ENCODE peak calls at places on chromosomes 1 and 21, in ten cellular contexts. V is left ventricle myocardium inferior, W is kidney tubule cell, A is neural crest cell, L is iPS-NIHi11, Q is NCI-H2081, K is anterior cingulate cortex, I is AG10803, D is hippocampal formation, B is M059J. M is an unnamed sample.

GRCh38 chr1:118266436-118266835 is 81.4 kb upstream of the SPAG17 start:
- DNase-seq in V (no peak), W (peak), A (no peak), L (no peak), Q (no peak), K (no peak), I (peak), D (no peak), B (peak), M (no peak)

GRCh38 chr1:35726814-35727433 is 8.2 kb upstream of the C1orf216 start:
- DNase-seq in V (peak), W (peak), A (peak), L (peak), Q (peak), K (peak), I (peak), D (peak), B (peak), M (peak)

GRCh38 chr1:83761084-83761760 is 237.7 kb downstream of the TTLL7 start:
- DNase-seq in V (no peak), W (no peak), A (no peak), L (no peak), Q (peak), K (no peak), I (no peak), D (no peak), B (no peak), M (no peak)

GRCh38 chr1:93448292-93448982 is 519 bp downstream of the FNBP1L start:
- DNase-seq in V (peak), W (peak), A (peak), L (peak), Q (peak), K (no peak), I (no peak), D (no peak), B (peak), M (peak)

GRCh38 chr1:182071924-182072323 is 10.4 kb upstream of the ZNF648 start:
- DNase-seq in V (no peak), W (no peak), A (no peak), L (no peak), Q (no peak), K (no peak), I (no peak), D (no peak), B (no peak), M (no peak)

GRCh38 chr1:220487297-220487820 is 40.6 kb upstream of the MARK1 start:
- DNase-seq in V (no peak), W (peak), A (peak), L (peak), Q (peak), K (no peak), I (peak), D (no peak), B (peak), M (peak)

GRCh38 chr1:115677570-115677969 is 35.8 kb downstream of the VANGL1 start:
- DNase-seq in V (no peak), W (no peak), A (no peak), L (peak), Q (no peak), K (no peak), I (no peak), D (no peak), B (no peak), M (no peak)

GRCh38 chr1:220748091-220748934 is at the start of gene MTARC2:
- DNase-seq in V (peak), W (peak), A (peak), L (peak), Q (peak), K (peak), I (peak), D (peak), B (peak), M (peak)

GRCh38 chr1:3463891-3464648 is 9.6 kb downstream of the ARHGEF16 start:
- DNase-seq in V (peak), W (no peak), A (no peak), L (peak), Q (no peak), K (no peak), I (no peak), D (no peak), B (no peak), M (no peak)

GRCh38 chr21:39452207-39452964 is 616 bp downstream of the SH3BGR start:
- DNase-seq in V (no peak), W (peak), A (no peak), L (no peak), Q (no peak), K (peak), I (peak), D (peak), B (peak), M (peak)

GRCh38 chr1:32334864-32335618 is 992 bp downstream of the MARCKSL1 start:
- DNase-seq in V (peak), W (peak), A (peak), L (peak), Q (peak), K (peak), I (peak), D (no peak), B (peak), M (peak)

GRCh38 chr1:114222920-114223319 is 69.3 kb upstream of the SYT6 start:
- DNase-seq in V (no peak), W (no peak), A (no peak), L (no peak), Q (no peak), K (no peak), I (no peak), D (no peak), B (no peak), M (no peak)

GRCh38 chr1:37858931-37859506 is 373 bp downstream of the MTF1 start:
- DNase-seq in V (no peak), W (no peak), A (no peak), L (no peak), Q (no peak), K (no peak), I (peak), D (no peak), B (no peak), M (no peak)

GRCh38 chr1:238647877-238648276 is 738.5 kb upstream of the CHRM3 start:
- DNase-seq in V (no peak), W (peak), A (no peak), L (peak), Q (no peak), K (no peak), I (peak), D (no peak), B (peak), M (no peak)

GRCh38 chr1:36351222-36351977 is 28.0 kb upstream of the EVA1B start:
- DNase-seq in V (no peak), W (peak), A (peak), L (peak), Q (no peak), K (no peak), I (peak), D (no peak), B (peak), M (peak)

GRCh38 chr1:27563407-27564263 is 40.3 kb downstream of the AHDC1 start:
- DNase-seq in V (peak), W (peak), A (no peak), L (no peak), Q (no peak), K (no peak), I (peak), D (no peak), B (peak), M (no peak)

GRCh38 chr1:57067863-57068262 is 102.0 kb upstream of the C8B start:
- DNase-seq in V (peak), W (no peak), A (no peak), L (no peak), Q (no peak), K (no peak), I (no peak), D (no peak), B (no peak), M (no peak)

GRCh38 chr21:43923391-43923790 is 58.4 kb downstream of the AGPAT3 start:
- DNase-seq in V (no peak), W (peak), A (no peak), L (no peak), Q (no peak), K (peak), I (peak), D (peak), B (peak), M (no peak)

GRCh38 chr1:27528701-27529637 is 39.0 kb upstream of the WASF2 start:
- DNase-seq in V (peak), W (peak), A (no peak), L (no peak), Q (peak), K (peak), I (peak), D (peak), B (no peak), M (peak)

GRCh38 chr1:32337855-32338636 is 2.0 kb upstream of the MARCKSL1 start:
- DNase-seq in V (no peak), W (peak), A (peak), L (no peak), Q (no peak), K (peak), I (no peak), D (peak), B (no peak), M (peak)

GRCh38 chr1:43525995-43526394 is 4.7 kb upstream of the PTPRF start:
- DNase-seq in V (no peak), W (peak), A (no peak), L (no peak), Q (no peak), K (no peak), I (peak), D (no peak), B (peak), M (no peak)

GRCh38 chr1:89121641-89122040 is 4.3 kb downstream of the GBP2 start:
- DNase-seq in V (no peak), W (no peak), A (no peak), L (no peak), Q (no peak), K (no peak), I (no peak), D (no peak), B (no peak), M (no peak)

GRCh38 chr1:239757711-239758110 is 334.0 kb upstream of the FMN2 start:
- DNase-seq in V (no peak), W (peak), A (no peak), L (no peak), Q (no peak), K (no peak), I (no peak), D (no peak), B (peak), M (no peak)

GRCh38 chr1:92900539-92900938 is 60.7 kb downstream of the DIPK1A start:
- DNase-seq in V (no peak), W (no peak), A (no peak), L (no peak), Q (no peak), K (no peak), I (no peak), D (no peak), B (no peak), M (no peak)

GRCh38 chr1:88175631-88176226 is 508.3 kb upstream of the PKN2 start:
- DNase-seq in V (no peak), W (peak), A (no peak), L (no peak), Q (no peak), K (peak), I (peak), D (peak), B (peak), M (no peak)

GRCh38 chr1:157505481-157506272 is 46.6 kb downstream of the FCRL5 start:
- DNase-seq in V (no peak), W (peak), A (peak), L (peak), Q (peak), K (peak), I (peak), D (peak), B (peak), M (no peak)

GRCh38 chr1:118504231-118504644 is 319.2 kb upstream of the SPAG17 start:
- DNase-seq in V (no peak), W (no peak), A (no peak), L (peak), Q (no peak), K (no peak), I (no peak), D (no peak), B (no peak), M (no peak)

GRCh38 chr1:63746129-63746864 is 27.5 kb upstream of the ROR1 start:
- DNase-seq in V (no peak), W (peak), A (peak), L (peak), Q (no peak), K (no peak), I (peak), D (no peak), B (peak), M (peak)

GRCh38 chr21:37615962-37616361 is 249.4 kb downstream of the DYRK1A start:
- DNase-seq in V (no peak), W (no peak), A (no peak), L (no peak), Q (no peak), K (no peak), I (no peak), D (no peak), B (no peak), M (no peak)

GRCh38 chr1:75345538-75346292 is 211.5 kb downstream of the LHX8 start:
- DNase-seq in V (no peak), W (peak), A (no peak), L (no peak), Q (no peak), K (no peak), I (no peak), D (no peak), B (peak), M (no peak)

GRCh38 chr1:40782371-40782956 is 1.1 kb upstream of the KCNQ4 start:
- DNase-seq in V (peak), W (peak), A (no peak), L (no peak), Q (no peak), K (no peak), I (no peak), D (no peak), B (peak), M (no peak)

GRCh38 chr21:39637197-39637970 is 24.6 kb downstream of the B3GALT5 start:
- DNase-seq in V (no peak), W (no peak), A (no peak), L (no peak), Q (peak), K (no peak), I (no peak), D (no peak), B (no peak), M (no peak)

M was measured in nucleus accumbens.